ENCODE peak calls at places on chromosomes 13 and 19, in eight cellular contexts. Q is CD8-positive, alpha-beta T cell; E is brain microvascular endothelial cell; L is RCC 7860; R is Jurkat, Clone E6-1; C is non-pigmented ciliary epithelial cell; T is progenitor cell of endocrine pancreas; J is NCI-H524. V is an unnamed sample.

GRCh38 chr13:24997367-24997967 is 98.5 kb upstream of the PABPC3 start:
- DNase-seq in C (no peak), E (peak), T (no peak), L (no peak), J (peak), R (peak), Q (no peak), V (no peak)

GRCh38 chr13:20939662-20940061 is 37.1 kb upstream of the XPO4 start:
- DNase-seq in L (no peak), T (no peak), E (no peak), Q (no peak), R (no peak), C (no peak), J (no peak), V (peak)

GRCh38 chr19:15198006-15198356 is 2.8 kb downstream of the NOTCH3 start:
- DNase-seq in J (no peak), Q (no peak), E (no peak), R (no peak), L (no peak), C (no peak), T (no peak), V (no peak)

GRCh38 chr19:38389101-38389925 is 816 bp downstream of the SPRED3 start:
- DNase-seq in C (peak), T (no peak), Q (no peak), E (peak), L (peak), R (no peak), J (no peak), V (no peak)

GRCh38 chr13:104327217-104327616 is 1261.0 kb upstream of the SLC10A2 start:
- DNase-seq in T (no peak), E (no peak), R (no peak), J (no peak), L (no peak), C (no peak), Q (no peak), V (no peak)

GRCh38 chr19:10390652-10391286 is 10.4 kb upstream of the TYK2 start:
- DNase-seq in E (peak), J (peak), T (peak), C (no peak), R (peak), Q (peak), L (peak), V (peak)

GRCh38 chr19:29666634-29667389 is 1.6 kb downstream of the PLEKHF1 start:
- DNase-seq in T (no peak), L (no peak), C (no peak), E (peak), R (no peak), Q (peak), J (no peak), V (peak)

GRCh38 chr13:93534181-93534700 is 307.6 kb downstream of the GPC6 start:
- DNase-seq in J (no peak), R (no peak), L (no peak), C (no peak), Q (no peak), T (no peak), E (no peak), V (no peak)

GRCh38 chr13:20353973-20354372 is 121.9 kb upstream of the GJB6 start:
- DNase-seq in J (no peak), E (no peak), Q (no peak), C (no peak), T (no peak), L (no peak), R (no peak), V (no peak)

GRCh38 chr19:12095111-12095790 is 30.7 kb downstream of the ZNF844 start:
- DNase-seq in R (no peak), Q (no peak), J (no peak), E (no peak), T (no peak), L (no peak), C (no peak), V (no peak)

GRCh38 chr13:45393941-45394570 is 24.1 kb downstream of the SLC25A30 start:
- DNase-seq in C (no peak), T (peak), L (peak), Q (peak), R (peak), J (peak), E (no peak), V (peak)

GRCh38 chr13:66805657-66806056 is 424.5 kb downstream of the PCDH9 start:
- DNase-seq in Q (no peak), R (no peak), J (no peak), T (no peak), L (no peak), E (peak), C (peak), V (no peak)

GRCh38 chr19:35037716-35038622 is 3.6 kb upstream of the HPN start:
- DNase-seq in Q (no peak), R (no peak), L (peak), C (no peak), E (no peak), J (peak), T (no peak), V (no peak)

GRCh38 chr13:112107289-112107688 is 40.3 kb downstream of the SOX1 start:
- DNase-seq in Q (no peak), C (no peak), L (no peak), J (no peak), E (no peak), T (no peak), R (no peak), V (no peak)

V was measured in HuH-7.